ENCODE peak calls at places on chromosomes 16 and 17, in five cellular contexts. One of them, this sample, is unnamed.

GRCh38 chr17:28326114-28326513 is 7.1 kb downstream of the TMEM97 start:
- DNase-seq in cardiac fibroblast: no peak
- DNase-seq in GM12865: no peak
- DNase-seq in fibroblast of lung: no peak
- DNase-seq in body of pancreas: no peak
- DNase-seq in this sample: no peak

GRCh38 chr16:89383095-89384003 is 107.0 kb downstream of the ANKRD11 start:
- DNase-seq in cardiac fibroblast: peak
- DNase-seq in GM12865: no peak
- DNase-seq in fibroblast of lung: peak
- DNase-seq in body of pancreas: peak
- DNase-seq in this sample: no peak

GRCh38 chr16:16141141-16141540 is 82.2 kb downstream of the ABCC6 start:
- DNase-seq in cardiac fibroblast: no peak
- DNase-seq in GM12865: peak
- DNase-seq in fibroblast of lung: no peak
- DNase-seq in body of pancreas: no peak
- DNase-seq in this sample: no peak

GRCh38 chr16:23950898-23951297 is 115.1 kb downstream of the PRKCB start:
- DNase-seq in cardiac fibroblast: no peak
- DNase-seq in GM12865: no peak
- DNase-seq in fibroblast of lung: no peak
- DNase-seq in body of pancreas: no peak
- DNase-seq in this sample: no peak

GRCh38 chr17:76940738-76941350 is 72.6 kb downstream of the MGAT5B start:
- DNase-seq in cardiac fibroblast: no peak
- DNase-seq in GM12865: no peak
- DNase-seq in fibroblast of lung: no peak
- DNase-seq in body of pancreas: no peak
- DNase-seq in this sample: no peak

GRCh38 chr16:89334050-89334449 is 116.5 kb downstream of the ZNF778 start:
- DNase-seq in cardiac fibroblast: no peak
- DNase-seq in GM12865: no peak
- DNase-seq in fibroblast of lung: no peak
- DNase-seq in body of pancreas: no peak
- DNase-seq in this sample: no peak

GRCh38 chr17:15143524-15143923 is 121.6 kb downstream of the PMP22 start:
- DNase-seq in cardiac fibroblast: no peak
- DNase-seq in GM12865: no peak
- DNase-seq in fibroblast of lung: no peak
- DNase-seq in body of pancreas: no peak
- DNase-seq in this sample: no peak

GRCh38 chr16:56708418-56708817 is 21.5 kb upstream of the NUP93 start:
- DNase-seq in cardiac fibroblast: no peak
- DNase-seq in GM12865: no peak
- DNase-seq in fibroblast of lung: no peak
- DNase-seq in body of pancreas: no peak
- DNase-seq in this sample: no peak

GRCh38 chr17:1915889-1916288 is 86.1 kb downstream of the RPA1 start:
- DNase-seq in cardiac fibroblast: no peak
- DNase-seq in GM12865: no peak
- DNase-seq in fibroblast of lung: no peak
- DNase-seq in body of pancreas: no peak
- DNase-seq in this sample: no peak

GRCh38 chr16:49640606-49641005 is 215.3 kb downstream of the ZNF423 start:
- DNase-seq in cardiac fibroblast: no peak
- DNase-seq in GM12865: no peak
- DNase-seq in fibroblast of lung: peak
- DNase-seq in body of pancreas: no peak
- DNase-seq in this sample: no peak

GRCh38 chr16:67395458-67396158 is 2.3 kb upstream of the TPPP3 start:
- DNase-seq in cardiac fibroblast: peak
- DNase-seq in GM12865: no peak
- DNase-seq in fibroblast of lung: no peak
- DNase-seq in body of pancreas: peak
- DNase-seq in this sample: no peak

GRCh38 chr16:85249830-85250455 is 137.7 kb upstream of the CIBAR2 start:
- DNase-seq in cardiac fibroblast: no peak
- DNase-seq in GM12865: no peak
- DNase-seq in fibroblast of lung: no peak
- DNase-seq in body of pancreas: no peak
- DNase-seq in this sample: no peak

GRCh38 chr16:88439706-88440105 is 13.4 kb upstream of the ZFPM1 start:
- DNase-seq in cardiac fibroblast: no peak
- DNase-seq in GM12865: no peak
- DNase-seq in fibroblast of lung: no peak
- DNase-seq in body of pancreas: no peak
- DNase-seq in this sample: no peak

GRCh38 chr17:77400445-77400870 is 259.7 kb downstream of the SEC14L1 start:
- DNase-seq in cardiac fibroblast: no peak
- DNase-seq in GM12865: peak
- DNase-seq in fibroblast of lung: no peak
- DNase-seq in body of pancreas: no peak
- DNase-seq in this sample: no peak

GRCh38 chr17:69951058-69951457 is 124.0 kb upstream of the KCNJ16 start:
- DNase-seq in cardiac fibroblast: no peak
- DNase-seq in GM12865: no peak
- DNase-seq in fibroblast of lung: no peak
- DNase-seq in body of pancreas: no peak
- DNase-seq in this sample: no peak

GRCh38 chr17:81302861-81303326 is 7.8 kb upstream of the SLC38A10 start:
- DNase-seq in cardiac fibroblast: no peak
- DNase-seq in GM12865: no peak
- DNase-seq in fibroblast of lung: no peak
- DNase-seq in body of pancreas: no peak
- DNase-seq in this sample: no peak

GRCh38 chr17:45123930-45124796 is 8.2 kb downstream of the PLCD3 start:
- DNase-seq in cardiac fibroblast: peak
- DNase-seq in GM12865: peak
- DNase-seq in fibroblast of lung: peak
- DNase-seq in body of pancreas: no peak
- DNase-seq in this sample: no peak

GRCh38 chr16:14215941-14216340 is 144.8 kb downstream of the MRTFB start:
- DNase-seq in cardiac fibroblast: no peak
- DNase-seq in GM12865: no peak
- DNase-seq in fibroblast of lung: no peak
- DNase-seq in body of pancreas: no peak
- DNase-seq in this sample: no peak

GRCh38 chr17:49022391-49022941 is 25.3 kb downstream of the IGF2BP1 start:
- DNase-seq in cardiac fibroblast: peak
- DNase-seq in GM12865: no peak
- DNase-seq in fibroblast of lung: peak
- DNase-seq in body of pancreas: no peak
- DNase-seq in this sample: no peak

GRCh38 chr17:6474376-6474775 is 30.1 kb downstream of the PIMREG start:
- DNase-seq in cardiac fibroblast: no peak
- DNase-seq in GM12865: no peak
- DNase-seq in fibroblast of lung: no peak
- DNase-seq in body of pancreas: no peak
- DNase-seq in this sample: no peak

GRCh38 chr17:6472517-6472916 is 28.3 kb downstream of the PIMREG start:
- DNase-seq in cardiac fibroblast: no peak
- DNase-seq in GM12865: no peak
- DNase-seq in fibroblast of lung: no peak
- DNase-seq in body of pancreas: no peak
- DNase-seq in this sample: no peak

GRCh38 chr17:6471531-6472465 is 27.5 kb downstream of the PIMREG start:
- DNase-seq in cardiac fibroblast: peak
- DNase-seq in GM12865: no peak
- DNase-seq in fibroblast of lung: peak
- DNase-seq in body of pancreas: no peak
- DNase-seq in this sample: no peak

GRCh38 chr17:6474906-6475305 is 30.7 kb downstream of the PIMREG start:
- DNase-seq in cardiac fibroblast: no peak
- DNase-seq in GM12865: no peak
- DNase-seq in fibroblast of lung: no peak
- DNase-seq in body of pancreas: no peak
- DNase-seq in this sample: no peak

DNA sequence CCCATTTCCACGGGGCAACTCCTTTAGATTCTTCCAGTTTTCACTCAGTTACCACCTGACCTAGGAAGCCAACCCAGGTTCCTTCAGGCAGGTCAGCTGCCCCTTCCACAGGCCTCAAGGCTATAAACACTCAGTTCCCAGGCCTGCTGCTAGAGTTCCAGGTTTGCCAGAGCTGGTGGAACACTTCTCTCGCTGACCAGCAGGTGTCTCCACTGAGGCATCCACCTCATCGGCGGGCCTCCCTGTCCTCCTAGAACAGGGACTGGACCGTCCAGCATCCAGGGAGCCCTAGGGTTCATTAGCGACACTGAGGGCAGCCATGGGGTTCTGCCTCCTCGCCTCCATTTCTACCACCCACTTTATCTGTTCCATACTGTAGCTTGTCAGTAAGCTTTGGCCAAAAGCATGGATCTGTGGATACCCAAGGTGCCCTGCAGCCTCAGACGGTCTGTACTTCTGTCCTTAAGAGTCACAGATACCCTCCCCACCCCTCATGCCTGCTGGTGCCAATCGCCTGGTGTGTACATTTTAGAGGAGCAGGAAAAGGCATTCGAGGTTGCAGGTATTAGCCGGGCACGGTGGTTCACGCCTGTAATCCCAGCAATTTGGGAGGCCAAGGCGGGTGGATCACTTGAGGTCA is 29.0 kb downstream of the PIMREG start:
- DNase-seq in cardiac fibroblast: peak
- DNase-seq in GM12865: peak
- DNase-seq in fibroblast of lung: peak
- DNase-seq in body of pancreas: peak
- DNase-seq in this sample: no peak
- H3K4me3 ChIP-seq in cardiac fibroblast: no peak
- H3K4me3 ChIP-seq in GM12865: no peak
- H3K4me3 ChIP-seq in fibroblast of lung: no peak
- H3K4me3 ChIP-seq in body of pancreas: no peak
- H3K4me3 ChIP-seq in this sample: no peak

GRCh38 chr16:29978081-29978480 is 4.4 kb downstream of the TAOK2 start:
- DNase-seq in cardiac fibroblast: no peak
- DNase-seq in GM12865: no peak
- DNase-seq in fibroblast of lung: no peak
- DNase-seq in body of pancreas: no peak
- DNase-seq in this sample: no peak

GRCh38 chr16:29975811-29976511 is 2.3 kb downstream of the TAOK2 start:
- DNase-seq in cardiac fibroblast: no peak
- DNase-seq in GM12865: no peak
- DNase-seq in fibroblast of lung: no peak
- DNase-seq in body of pancreas: no peak
- DNase-seq in this sample: no peak

GRCh38 chr16:29975134-29975538 is 1.5 kb downstream of the TAOK2 start:
- DNase-seq in cardiac fibroblast: no peak
- DNase-seq in GM12865: no peak
- DNase-seq in fibroblast of lung: no peak
- DNase-seq in body of pancreas: no peak
- DNase-seq in this sample: no peak

GRCh38 chr16:29978564-29979270 is 5.0 kb downstream of the TAOK2 start:
- DNase-seq in cardiac fibroblast: no peak
- DNase-seq in GM12865: no peak
- DNase-seq in fibroblast of lung: no peak
- DNase-seq in body of pancreas: no peak
- DNase-seq in this sample: no peak

GRCh38 chr16:29977063-29977462 is 3.4 kb downstream of the TAOK2 start:
- DNase-seq in cardiac fibroblast: no peak
- DNase-seq in GM12865: no peak
- DNase-seq in fibroblast of lung: no peak
- DNase-seq in body of pancreas: no peak
- DNase-seq in this sample: no peak
- H3K4me3 ChIP-seq in cardiac fibroblast: no peak
- H3K4me3 ChIP-seq in GM12865: no peak
- H3K4me3 ChIP-seq in fibroblast of lung: peak
- H3K4me3 ChIP-seq in body of pancreas: no peak
- H3K4me3 ChIP-seq in this sample: no peak

DNA sequence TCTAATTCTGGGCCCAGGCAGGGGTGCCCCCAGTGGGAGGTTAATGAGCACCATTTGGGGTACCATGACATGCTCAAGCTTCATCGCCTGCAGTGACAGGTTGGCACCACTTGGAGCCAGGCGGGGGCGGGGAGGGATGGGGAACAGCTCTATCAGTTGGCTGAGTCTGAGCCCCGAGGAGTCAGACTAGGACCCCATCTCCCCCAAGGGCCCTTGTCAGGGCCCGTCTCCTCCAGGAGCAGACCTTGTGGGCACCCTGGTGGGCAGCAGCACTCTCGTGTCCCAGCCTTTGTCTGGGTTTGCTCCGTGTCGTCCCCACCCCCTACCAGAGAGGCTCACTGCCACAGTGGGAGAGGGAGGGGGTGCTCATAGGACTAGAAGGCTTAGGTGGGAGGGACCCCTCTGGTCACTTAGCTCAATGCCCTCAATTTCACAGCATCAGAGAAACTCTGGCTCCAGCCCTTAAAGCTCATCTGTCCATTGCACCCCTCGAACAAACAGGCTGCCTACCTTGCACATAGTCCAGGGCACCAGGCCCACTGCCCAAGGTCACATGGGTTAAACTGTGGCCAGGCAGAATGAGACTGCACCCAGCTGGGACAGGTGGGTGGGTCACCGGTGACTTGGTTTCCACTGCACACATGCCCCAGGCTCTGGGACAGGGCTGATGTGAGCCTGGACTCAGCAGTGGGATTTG is 4.1 kb downstream of the PPP1R9B start:
- DNase-seq in cardiac fibroblast: no peak
- DNase-seq in GM12865: no peak
- DNase-seq in fibroblast of lung: no peak
- DNase-seq in body of pancreas: no peak
- DNase-seq in this sample: no peak
- H3K4me3 ChIP-seq in cardiac fibroblast: peak
- H3K4me3 ChIP-seq in GM12865: peak
- H3K4me3 ChIP-seq in fibroblast of lung: peak
- H3K4me3 ChIP-seq in body of pancreas: no peak
- H3K4me3 ChIP-seq in this sample: peak

GRCh38 chr17:21275047-21275578 is 9.4 kb upstream of the MAP2K3 start:
- DNase-seq in cardiac fibroblast: no peak
- DNase-seq in GM12865: no peak
- DNase-seq in fibroblast of lung: no peak
- DNase-seq in body of pancreas: no peak
- DNase-seq in this sample: no peak

GRCh38 chr17:21272250-21272649 is 12.3 kb upstream of the MAP2K3 start:
- DNase-seq in cardiac fibroblast: no peak
- DNase-seq in GM12865: no peak
- DNase-seq in fibroblast of lung: no peak
- DNase-seq in body of pancreas: no peak
- DNase-seq in this sample: no peak

GRCh38 chr17:21268596-21269188 is 15.5 kb upstream of the NATD1 start:
- DNase-seq in cardiac fibroblast: no peak
- DNase-seq in GM12865: no peak
- DNase-seq in fibroblast of lung: no peak
- DNase-seq in body of pancreas: no peak
- DNase-seq in this sample: no peak

GRCh38 chr17:21272881-21273839 is 11.4 kb upstream of the MAP2K3 start:
- DNase-seq in cardiac fibroblast: no peak
- DNase-seq in GM12865: no peak
- DNase-seq in fibroblast of lung: no peak
- DNase-seq in body of pancreas: no peak
- DNase-seq in this sample: no peak

DNA sequence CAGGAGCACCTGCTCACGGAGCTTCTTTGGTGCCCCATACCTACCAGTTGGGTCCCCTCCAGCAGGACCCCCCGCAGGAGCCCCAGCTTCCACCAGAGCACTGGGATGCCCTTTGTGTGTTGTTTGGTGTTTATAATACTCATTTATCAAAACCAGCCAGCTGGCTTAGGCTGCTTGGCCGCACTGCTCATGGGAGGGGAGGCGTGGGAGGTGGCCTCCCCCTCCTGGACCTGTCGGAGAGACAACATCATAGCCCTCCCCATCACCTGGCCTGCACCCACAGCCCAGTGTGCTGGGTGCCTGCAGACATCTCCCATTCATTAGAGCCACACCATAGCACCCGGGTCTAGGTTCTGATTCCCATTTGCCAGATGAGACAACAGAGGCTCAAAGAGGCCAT is 12.7 kb upstream of the MAP2K3 start:
- DNase-seq in cardiac fibroblast: no peak
- DNase-seq in GM12865: no peak
- DNase-seq in fibroblast of lung: no peak
- DNase-seq in body of pancreas: no peak
- DNase-seq in this sample: no peak
- H3K4me3 ChIP-seq in cardiac fibroblast: no peak
- H3K4me3 ChIP-seq in GM12865: no peak
- H3K4me3 ChIP-seq in fibroblast of lung: no peak
- H3K4me3 ChIP-seq in body of pancreas: no peak
- H3K4me3 ChIP-seq in this sample: no peak